ENCODE peak calls at places on chromosome 9, in eight cellular contexts. One of them, this sample, is unnamed.
A peak's percentile ranks its signal among the peaks of the same experiment; 100 is the strongest.

GRCh38 chr9:137370865-137371520 is 52.0 kb downstream of the EXD3 start:
- DNase-seq in astrocyte: no peak
- DNase-seq in AG04450: no peak
- DNase-seq in stimulated activated CD4-positive, alpha-beta T cell treated with anti-CD3 and anti-CD28 coated beads, Interleukin-15, amount 100 ng/mL, for 24 hours: no peak
- DNase-seq in hypothalamus: no peak
- DNase-seq in HT-29: no peak
- DNase-seq in BE2C: no peak
- DNase-seq in head of caudate nucleus: peak; percentile 75
- DNase-seq in this sample: no peak

GRCh38 chr9:106862946-106863740 is at the start of gene ZNF462:
- DNase-seq in stimulated activated CD4-positive, alpha-beta T cell treated with anti-CD3 and anti-CD28 coated beads, Interleukin-15, amount 100 ng/mL, for 24 hours: no peak
- DNase-seq in hypothalamus: peak; percentile 60
- DNase-seq in BE2C: peak; percentile 63
- DNase-seq in HT-29: no peak
- DNase-seq in AG04450: no peak
- DNase-seq in astrocyte: peak; percentile 84
- DNase-seq in head of caudate nucleus: peak; percentile 55
- DNase-seq in this sample: peak; percentile 41

GRCh38 chr9:123425836-123426365 is 69.9 kb downstream of the CRB2 start:
- DNase-seq in stimulated activated CD4-positive, alpha-beta T cell treated with anti-CD3 and anti-CD28 coated beads, Interleukin-15, amount 100 ng/mL, for 24 hours: no peak
- DNase-seq in hypothalamus: no peak
- DNase-seq in HT-29: no peak
- DNase-seq in head of caudate nucleus: no peak
- DNase-seq in AG04450: no peak
- DNase-seq in BE2C: no peak
- DNase-seq in astrocyte: no peak
- DNase-seq in this sample: no peak

GRCh38 chr9:83598487-83598886 is 24.5 kb upstream of the IDNK start:
- DNase-seq in stimulated activated CD4-positive, alpha-beta T cell treated with anti-CD3 and anti-CD28 coated beads, Interleukin-15, amount 100 ng/mL, for 24 hours: no peak
- DNase-seq in AG04450: no peak
- DNase-seq in BE2C: no peak
- DNase-seq in head of caudate nucleus: no peak
- DNase-seq in HT-29: no peak
- DNase-seq in astrocyte: no peak
- DNase-seq in hypothalamus: no peak
- DNase-seq in this sample: no peak

GRCh38 chr9:137168907-137169763 is 716 bp downstream of the LRRC26 start:
- DNase-seq in hypothalamus: peak; percentile 27
- DNase-seq in head of caudate nucleus: peak; percentile 46
- DNase-seq in BE2C: peak; percentile 80
- DNase-seq in AG04450: no peak
- DNase-seq in astrocyte: peak; percentile 12
- DNase-seq in HT-29: peak; percentile 69
- DNase-seq in stimulated activated CD4-positive, alpha-beta T cell treated with anti-CD3 and anti-CD28 coated beads, Interleukin-15, amount 100 ng/mL, for 24 hours: peak; percentile 38
- DNase-seq in this sample: peak; percentile 74

GRCh38 chr9:105290401-105290800 is 46.0 kb downstream of the SLC44A1 start:
- DNase-seq in astrocyte: peak; percentile 33
- DNase-seq in AG04450: no peak
- DNase-seq in BE2C: no peak
- DNase-seq in stimulated activated CD4-positive, alpha-beta T cell treated with anti-CD3 and anti-CD28 coated beads, Interleukin-15, amount 100 ng/mL, for 24 hours: no peak
- DNase-seq in HT-29: peak; percentile 59
- DNase-seq in hypothalamus: no peak
- DNase-seq in head of caudate nucleus: no peak
- DNase-seq in this sample: no peak

GRCh38 chr9:102273952-102274351 is 535.5 kb upstream of the GRIN3A start:
- DNase-seq in head of caudate nucleus: no peak
- DNase-seq in HT-29: no peak
- DNase-seq in BE2C: no peak
- DNase-seq in astrocyte: no peak
- DNase-seq in hypothalamus: no peak
- DNase-seq in stimulated activated CD4-positive, alpha-beta T cell treated with anti-CD3 and anti-CD28 coated beads, Interleukin-15, amount 100 ng/mL, for 24 hours: no peak
- DNase-seq in AG04450: no peak
- DNase-seq in this sample: no peak

GRCh38 chr9:86079421-86080111 is 19.8 kb downstream of the GOLM1 start:
- DNase-seq in head of caudate nucleus: peak; percentile 16
- DNase-seq in astrocyte: peak; percentile 86
- DNase-seq in AG04450: no peak
- DNase-seq in BE2C: no peak
- DNase-seq in HT-29: peak; percentile 58
- DNase-seq in stimulated activated CD4-positive, alpha-beta T cell treated with anti-CD3 and anti-CD28 coated beads, Interleukin-15, amount 100 ng/mL, for 24 hours: no peak
- DNase-seq in hypothalamus: no peak
- DNase-seq in this sample: no peak

GRCh38 chr9:89839427-89839826 is 234.6 kb downstream of the GADD45G start:
- DNase-seq in hypothalamus: no peak
- DNase-seq in stimulated activated CD4-positive, alpha-beta T cell treated with anti-CD3 and anti-CD28 coated beads, Interleukin-15, amount 100 ng/mL, for 24 hours: no peak
- DNase-seq in head of caudate nucleus: no peak
- DNase-seq in AG04450: no peak
- DNase-seq in astrocyte: no peak
- DNase-seq in BE2C: no peak
- DNase-seq in HT-29: no peak
- DNase-seq in this sample: no peak

GRCh38 chr9:130893250-130894101 is 3.1 kb downstream of the QRFP start:
- DNase-seq in astrocyte: no peak
- DNase-seq in head of caudate nucleus: peak; percentile 47
- DNase-seq in hypothalamus: no peak
- DNase-seq in stimulated activated CD4-positive, alpha-beta T cell treated with anti-CD3 and anti-CD28 coated beads, Interleukin-15, amount 100 ng/mL, for 24 hours: no peak
- DNase-seq in BE2C: peak; percentile 55
- DNase-seq in AG04450: no peak
- DNase-seq in HT-29: peak; percentile 47
- DNase-seq in this sample: no peak

This sample was measured in breast epithelium.